ENCODE peak calls at places on chromosomes 4 and X, in seven cellular contexts. J is ACHN; O is substantia nigra; S is CD4-positive, CD25-positive, alpha-beta regulatory T cell; C is BE2C; T is SW480; R is DMS153. X is an unnamed sample.
A peak's percentile ranks its signal among the peaks of the same experiment; 100 is the strongest.

GRCh38 chr4:181143241-181143854 is 1099.9 kb upstream of the TENM3 start:
- DNase-seq in R (peak; percentile 75), C (peak; percentile 75), O (peak; percentile 16), S (peak; percentile 26), T (peak; percentile 37), J (peak; percentile 63), X (peak; percentile 65)

GRCh38 chr4:31040106-31040505 is 319.9 kb downstream of the PCDH7 start:
- DNase-seq in O (no peak), T (no peak), J (no peak), S (no peak), C (no peak), R (no peak), X (no peak)

GRCh38 chr4:156293657-156294297 is 340.1 kb upstream of the CTSO start:
- DNase-seq in J (peak; percentile 41), S (no peak), C (no peak), R (peak; percentile 42), T (peak; percentile 7), O (no peak), X (no peak)

GRCh38 chr4:96916731-96917130 is 1076.8 kb downstream of the PDHA2 start:
- DNase-seq in T (no peak), S (no peak), R (peak; percentile 18), O (no peak), J (no peak), C (peak; percentile 77), X (no peak)

GRCh38 chr4:7854697-7855370 is 84.8 kb downstream of the AFAP1 start:
- DNase-seq in O (no peak), S (peak; percentile 58), T (peak; percentile 31), C (no peak), J (no peak), R (no peak), X (no peak)

GRCh38 chr4:84146300-84146942 is 352.7 kb downstream of the NKX6-1 start:
- DNase-seq in O (no peak), C (no peak), S (no peak), J (peak; percentile 6), T (no peak), R (no peak), X (no peak)

GRCh38 chrX:121333942-121334341 is 286.5 kb downstream of the GLUD2 start:
- DNase-seq in J (no peak), T (peak; percentile 2), C (no peak), R (no peak), S (no peak), O (no peak), X (no peak)

GRCh38 chrX:19709812-19710518 is 177.4 kb downstream of the SH3KBP1 start:
- DNase-seq in C (no peak), J (peak; percentile 72), O (no peak), S (no peak), T (peak; percentile 92), R (no peak), X (no peak)

GRCh38 chr4:107837298-107837697 is 12.6 kb downstream of the SGMS2 start:
- DNase-seq in J (no peak), C (no peak), R (no peak), O (no peak), T (no peak), S (no peak), X (no peak)

GRCh38 chrX:153960786-153961185 is 10.8 kb downstream of the HCFC1 start:
- DNase-seq in T (no peak), C (no peak), J (no peak), O (no peak), R (no peak), S (no peak), X (no peak)

GRCh38 chr4:149980125-149980682 is 98.0 kb upstream of the DCLK2 start:
- DNase-seq in O (no peak), C (no peak), R (no peak), J (no peak), S (no peak), T (no peak), X (no peak)

GRCh38 chr4:8329560-8329858 is 60.0 kb downstream of the HTRA3 start:
- DNase-seq in R (no peak), J (no peak), T (no peak), O (no peak), C (no peak), S (no peak), X (no peak)

GRCh38 chr4:4640692-4641091 is 98.8 kb upstream of the STX18 start:
- DNase-seq in T (peak; percentile 43), S (no peak), R (no peak), O (no peak), J (no peak), C (no peak), X (no peak)

GRCh38 chr4:2827071-2827873 is 16.4 kb upstream of the ADD1 start:
- DNase-seq in J (no peak), R (no peak), O (no peak), S (no peak), T (no peak), C (peak; percentile 4), X (no peak)

X was measured in hippocampal formation.